ENCODE peak calls at places on chromosomes 16 and 17, in seven cellular contexts. W, D, V, O, P, K and U are unnamed samples.

GRCh38 chr17:40176409-40177110 is 710 bp upstream of the RAPGEFL1 start:
- DNase-seq in W (no peak), D (no peak), V (no peak), O (no peak), P (no peak), K (no peak), U (no peak)

GRCh38 chr17:42950044-42950783 is 14.0 kb downstream of the AARSD1 start:
- DNase-seq in W (no peak), D (no peak), V (no peak), O (no peak), P (no peak), K (no peak), U (no peak)

GRCh38 chr16:89822188-89823086 is 5.8 kb upstream of the SPIRE2 start:
- DNase-seq in W (no peak), D (no peak), V (no peak), O (no peak), P (no peak), K (no peak), U (no peak)

GRCh38 chr16:2328428-2328827 is 12.1 kb downstream of the ABCA3 start:
- DNase-seq in W (no peak), D (no peak), V (no peak), O (no peak), P (peak), K (no peak), U (no peak)

GRCh38 chr16:21646091-21646490 is 6.3 kb downstream of the IGSF6 start:
- DNase-seq in W (no peak), D (no peak), V (no peak), O (no peak), P (no peak), K (no peak), U (no peak)

GRCh38 chr16:2008009-2008526 is 1.6 kb downstream of the ZNF598 start:
- DNase-seq in W (no peak), D (peak), V (no peak), O (no peak), P (no peak), K (peak), U (no peak)

GRCh38 chr16:20774703-20775362 is 11.0 kb downstream of the ACSM3 start:
- DNase-seq in W (peak), D (no peak), V (no peak), O (peak), P (no peak), K (peak), U (peak)

GRCh38 chr16:57089406-57089805 is 3.0 kb upstream of the CPNE2 start:
- DNase-seq in W (no peak), D (no peak), V (no peak), O (no peak), P (no peak), K (no peak), U (no peak)

GRCh38 chr16:89410794-89411309 is 79.5 kb downstream of the ANKRD11 start:
- DNase-seq in W (no peak), D (peak), V (peak), O (no peak), P (peak), K (peak), U (no peak)

GRCh38 chr16:10688726-10689125 is 6.0 kb downstream of the TEKT5 start:
- DNase-seq in W (no peak), D (no peak), V (no peak), O (no peak), P (no peak), K (no peak), U (no peak)

GRCh38 chr16:23801387-23801786 is 34.4 kb upstream of the PRKCB start:
- DNase-seq in W (peak), D (peak), V (peak), O (peak), P (peak), K (peak), U (peak)

GRCh38 chr16:47136101-47136820 is 7.5 kb downstream of the NETO2 start:
- DNase-seq in W (no peak), D (no peak), V (no peak), O (no peak), P (no peak), K (no peak), U (no peak)

GRCh38 chr17:27413792-27414191 is 42.5 kb upstream of the KSR1 start:
- DNase-seq in W (no peak), D (no peak), V (no peak), O (no peak), P (no peak), K (no peak), U (no peak)

GRCh38 chr17:40563371-40564052 is 1.8 kb downstream of the CCR7 start:
- DNase-seq in W (no peak), D (no peak), V (no peak), O (no peak), P (peak), K (no peak), U (no peak)

GRCh38 chr17:45984368-45984767 is 14.7 kb upstream of the STH start:
- DNase-seq in W (no peak), D (no peak), V (no peak), O (no peak), P (no peak), K (no peak), U (no peak)

GRCh38 chr17:83194189-83194565 is 114.8 kb downstream of the METRNL start:
- DNase-seq in W (peak), D (peak), V (no peak), O (no peak), P (peak), K (no peak), U (no peak)

GRCh38 chr16:5024632-5025031 is 9.1 kb downstream of the NAGPA start:
- DNase-seq in W (no peak), D (no peak), V (no peak), O (no peak), P (no peak), K (no peak), U (no peak)

GRCh38 chr16:86575754-86576557 is 2.4 kb upstream of the FOXL1 start:
- DNase-seq in W (peak), D (peak), V (no peak), O (peak), P (peak), K (peak), U (no peak)

GRCh38 chr16:56800355-56800754 is 64.7 kb upstream of the SLC12A3 start:
- DNase-seq in W (no peak), D (no peak), V (no peak), O (no peak), P (no peak), K (peak), U (no peak)

GRCh38 chr17:47620503-47621245 is 29.0 kb upstream of the KPNB1 start:
- DNase-seq in W (no peak), D (no peak), V (no peak), O (no peak), P (no peak), K (no peak), U (no peak)

GRCh38 chr17:64369007-64369893 is 21.4 kb downstream of the PECAM1 start:
- DNase-seq in W (no peak), D (no peak), V (no peak), O (no peak), P (peak), K (no peak), U (no peak)